ENCODE peak calls at places on chromosome 20, in four cellular contexts. One of them, this sample, is unnamed.

GRCh38 chr20:45974896-45975565 is 3.0 kb upstream of the ZNF335 start:
- DNase-seq in GM12878: no peak
- DNase-seq in HepG2: no peak
- DNase-seq in K562: no peak
- DNase-seq in this sample: no peak

GRCh38 chr20:52965819-52966218 is 6.3 kb upstream of the TSHZ2 start:
- DNase-seq in GM12878: no peak
- DNase-seq in HepG2: no peak
- DNase-seq in K562: no peak
- DNase-seq in this sample: no peak

GRCh38 chr20:34472246-34472925 is 43.8 kb upstream of the DYNLRB1 start:
- DNase-seq in GM12878: no peak
- DNase-seq in HepG2: no peak
- DNase-seq in K562: peak; percentile 25
- DNase-seq in this sample: no peak

GRCh38 chr20:24692429-24693190 is 223.2 kb downstream of the SYNDIG1 start:
- DNase-seq in GM12878: no peak
- DNase-seq in HepG2: no peak
- DNase-seq in K562: no peak
- DNase-seq in this sample: peak; percentile 1

GRCh38 chr20:46243707-46244628 is 64.3 kb downstream of the CDH22 start:
- DNase-seq in GM12878: no peak
- DNase-seq in HepG2: no peak
- DNase-seq in K562: no peak
- DNase-seq in this sample: no peak

GRCh38 chr20:32763202-32763999 is 1.2 kb downstream of the DNMT3B start:
- DNase-seq in GM12878: no peak
- DNase-seq in HepG2: no peak
- DNase-seq in K562: peak; percentile 68
- DNase-seq in this sample: peak; percentile 56

GRCh38 chr20:10647471-10647870 is 26.3 kb downstream of the JAG1 start:
- DNase-seq in GM12878: no peak
- DNase-seq in HepG2: peak; percentile 56
- DNase-seq in K562: peak; percentile 18
- DNase-seq in this sample: peak; percentile 61

GRCh38 chr20:33233129-33233774 is 2.5 kb upstream of the BPIFA1 start:
- DNase-seq in GM12878: no peak
- DNase-seq in HepG2: peak; percentile 21
- DNase-seq in K562: no peak
- DNase-seq in this sample: peak; percentile 40

GRCh38 chr20:63973636-63974401 is 4.1 kb upstream of the ZNF512B start:
- DNase-seq in GM12878: no peak
- DNase-seq in HepG2: peak; percentile 86
- DNase-seq in K562: peak; percentile 93
- DNase-seq in this sample: peak; percentile 95

GRCh38 chr20:60316759-60317158 is 358.5 kb downstream of the CDH26 start:
- DNase-seq in GM12878: no peak
- DNase-seq in HepG2: no peak
- DNase-seq in K562: no peak
- DNase-seq in this sample: no peak

GRCh38 chr20:6566821-6567220 is 200.7 kb upstream of the BMP2 start:
- DNase-seq in GM12878: no peak
- DNase-seq in HepG2: no peak
- DNase-seq in K562: no peak
- DNase-seq in this sample: no peak

GRCh38 chr20:35226775-35227681 is 538 bp downstream of the MMP24 start:
- DNase-seq in GM12878: no peak
- DNase-seq in HepG2: peak; percentile 35
- DNase-seq in K562: peak; percentile 69
- DNase-seq in this sample: peak; percentile 86

GRCh38 chr20:32609993-32610896 is 25.1 kb upstream of the NOL4L start:
- DNase-seq in GM12878: no peak
- DNase-seq in HepG2: no peak
- DNase-seq in K562: no peak
- DNase-seq in this sample: peak; percentile 77

GRCh38 chr20:3890999-3891929 is 2.1 kb downstream of the PANK2 start:
- DNase-seq in GM12878: no peak
- DNase-seq in HepG2: no peak
- DNase-seq in K562: no peak
- DNase-seq in this sample: no peak

GRCh38 chr20:9407805-9408421 is 106.5 kb upstream of the LAMP5 start:
- DNase-seq in GM12878: peak; percentile 53
- DNase-seq in HepG2: peak; percentile 65
- DNase-seq in K562: peak; percentile 59
- DNase-seq in this sample: peak; percentile 57

GRCh38 chr20:57560554-57561355 is at the start of gene PCK1:
- DNase-seq in GM12878: no peak
- DNase-seq in HepG2: peak; percentile 89
- DNase-seq in K562: peak; percentile 86
- DNase-seq in this sample: no peak

GRCh38 chr20:44800398-44801046 is 9.8 kb downstream of the RIMS4 start:
- DNase-seq in GM12878: no peak
- DNase-seq in HepG2: peak; percentile 25
- DNase-seq in K562: peak; percentile 27
- DNase-seq in this sample: peak; percentile 36

GRCh38 chr20:40990542-40991120 is 38.0 kb upstream of the TOP1 start:
- DNase-seq in GM12878: peak; percentile 70
- DNase-seq in HepG2: peak; percentile 93
- DNase-seq in K562: peak; percentile 90
- DNase-seq in this sample: peak; percentile 84

GRCh38 chr20:25249198-25249931 is 1.5 kb downstream of the PYGB start:
- DNase-seq in GM12878: no peak
- DNase-seq in HepG2: no peak
- DNase-seq in K562: no peak
- DNase-seq in this sample: peak; percentile 28

GRCh38 chr20:37598101-37598530 is 70.4 kb upstream of the BLCAP start:
- DNase-seq in GM12878: no peak
- DNase-seq in HepG2: no peak
- DNase-seq in K562: no peak
- DNase-seq in this sample: peak; percentile 76

GRCh38 chr20:3889489-3890409 is 562 bp downstream of the PANK2 start:
- DNase-seq in GM12878: no peak
- DNase-seq in HepG2: peak; percentile 33
- DNase-seq in K562: peak; percentile 69
- DNase-seq in this sample: peak; percentile 81

GRCh38 chr20:60820149-60820548 is 431.9 kb upstream of the CDH4 start:
- DNase-seq in GM12878: no peak
- DNase-seq in HepG2: no peak
- DNase-seq in K562: no peak
- DNase-seq in this sample: no peak

GRCh38 chr20:19937651-19938420 is 79.3 kb upstream of the NAA20 start:
- DNase-seq in GM12878: peak; percentile 23
- DNase-seq in HepG2: no peak
- DNase-seq in K562: no peak
- DNase-seq in this sample: no peak

GRCh38 chr20:6501061-6501460 is 266.4 kb upstream of the BMP2 start:
- DNase-seq in GM12878: no peak
- DNase-seq in HepG2: peak; percentile 24
- DNase-seq in K562: no peak
- DNase-seq in this sample: no peak

DNA sequence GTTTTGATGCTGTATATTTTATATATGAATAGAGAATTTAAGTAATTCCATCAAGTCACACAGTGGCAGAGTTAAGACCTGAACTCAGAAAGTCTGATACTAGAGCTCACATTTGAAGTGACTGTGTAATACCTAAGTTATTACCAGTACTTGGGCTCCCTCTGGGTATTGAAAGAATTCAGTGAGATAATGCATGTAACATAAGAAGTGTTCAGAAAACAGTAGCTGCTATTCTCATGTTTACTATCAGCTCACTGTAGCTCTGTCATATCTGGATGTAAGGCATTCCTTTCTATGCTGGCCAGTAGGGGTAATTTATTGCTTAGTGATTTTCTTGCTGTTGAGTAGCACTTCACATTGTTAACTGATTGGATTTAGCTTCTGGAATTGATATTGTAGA is 44.6 kb downstream of the NKX2-4 start:
- DNase-seq in GM12878: no peak
- DNase-seq in HepG2: peak; percentile 51
- DNase-seq in K562: no peak
- DNase-seq in this sample: no peak
- TF ChIP-seq NFIC in GM12878: no peak
- TF ChIP-seq NFIC in HepG2: no peak
- TF ChIP-seq NFIC in K562: no peak
- TF ChIP-seq NFIC in this sample: no peak

DNA sequence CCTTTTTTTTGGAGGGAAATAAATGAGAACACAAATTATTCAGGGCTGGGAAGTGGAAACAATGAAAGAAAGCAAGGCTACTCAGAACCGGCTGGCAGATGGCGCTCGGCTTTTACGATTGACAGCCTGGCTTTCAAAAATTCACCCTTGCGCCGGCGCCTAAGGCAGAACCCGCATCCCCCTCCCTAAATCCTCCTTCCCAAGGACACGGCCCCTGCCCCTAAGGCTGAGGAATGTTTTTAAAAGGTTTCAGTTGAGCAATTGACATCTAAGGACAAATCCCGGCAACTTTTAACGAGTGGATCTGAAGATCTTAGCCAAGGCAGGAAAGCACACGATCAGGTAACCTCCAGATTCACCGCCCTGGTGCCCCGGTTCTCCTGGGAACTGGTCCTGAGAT is 16.3 kb downstream of the GNAS start:
- DNase-seq in GM12878: no peak
- DNase-seq in HepG2: no peak
- DNase-seq in K562: peak; percentile 42
- DNase-seq in this sample: no peak
- TF ChIP-seq JUND in GM12878: no peak
- TF ChIP-seq JUND in HepG2: no peak
- TF ChIP-seq JUND in K562: no peak
- TF ChIP-seq JUND in this sample: no peak

DNA sequence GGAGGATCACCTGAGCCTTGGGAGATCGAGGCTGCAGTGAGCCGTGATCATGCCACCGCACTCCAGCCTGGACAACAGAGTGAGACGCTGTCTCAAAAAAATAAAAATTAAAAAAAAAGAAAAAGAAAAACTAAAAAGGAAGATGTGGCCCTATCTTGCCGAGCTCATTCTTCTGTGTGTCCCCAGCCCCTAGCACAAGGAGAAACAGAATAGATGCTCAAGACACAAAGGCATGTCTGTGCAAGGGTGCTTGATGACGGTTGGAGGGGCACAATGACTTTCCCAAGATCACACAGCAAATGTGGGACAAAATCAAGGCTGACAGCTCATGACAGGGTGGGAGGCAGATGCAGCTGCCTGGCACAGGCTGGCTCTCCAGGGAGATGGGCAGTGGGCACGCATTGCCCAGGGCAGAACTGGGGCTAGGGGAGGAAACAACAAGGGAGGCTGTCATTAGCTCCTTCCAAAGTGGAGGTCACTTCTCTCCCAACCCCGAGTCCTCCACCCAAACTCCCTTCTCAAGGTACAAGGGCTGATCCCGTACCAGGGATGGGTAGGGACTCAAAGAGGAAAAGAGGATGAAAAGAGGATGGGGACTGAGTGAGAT is 775 bp upstream of the NRSN2 start:
- DNase-seq in GM12878: no peak
- DNase-seq in HepG2: no peak
- DNase-seq in K562: no peak
- DNase-seq in this sample: no peak
- H3K27ac ChIP-seq in GM12878: peak overlapping the region; percentile 73
- H3K27ac ChIP-seq in HepG2: peak overlapping the region; percentile 81
- H3K27ac ChIP-seq in K562: peak overlapping the region; percentile 96
- H3K27ac ChIP-seq in this sample: peak overlapping the region; percentile 98

DNA sequence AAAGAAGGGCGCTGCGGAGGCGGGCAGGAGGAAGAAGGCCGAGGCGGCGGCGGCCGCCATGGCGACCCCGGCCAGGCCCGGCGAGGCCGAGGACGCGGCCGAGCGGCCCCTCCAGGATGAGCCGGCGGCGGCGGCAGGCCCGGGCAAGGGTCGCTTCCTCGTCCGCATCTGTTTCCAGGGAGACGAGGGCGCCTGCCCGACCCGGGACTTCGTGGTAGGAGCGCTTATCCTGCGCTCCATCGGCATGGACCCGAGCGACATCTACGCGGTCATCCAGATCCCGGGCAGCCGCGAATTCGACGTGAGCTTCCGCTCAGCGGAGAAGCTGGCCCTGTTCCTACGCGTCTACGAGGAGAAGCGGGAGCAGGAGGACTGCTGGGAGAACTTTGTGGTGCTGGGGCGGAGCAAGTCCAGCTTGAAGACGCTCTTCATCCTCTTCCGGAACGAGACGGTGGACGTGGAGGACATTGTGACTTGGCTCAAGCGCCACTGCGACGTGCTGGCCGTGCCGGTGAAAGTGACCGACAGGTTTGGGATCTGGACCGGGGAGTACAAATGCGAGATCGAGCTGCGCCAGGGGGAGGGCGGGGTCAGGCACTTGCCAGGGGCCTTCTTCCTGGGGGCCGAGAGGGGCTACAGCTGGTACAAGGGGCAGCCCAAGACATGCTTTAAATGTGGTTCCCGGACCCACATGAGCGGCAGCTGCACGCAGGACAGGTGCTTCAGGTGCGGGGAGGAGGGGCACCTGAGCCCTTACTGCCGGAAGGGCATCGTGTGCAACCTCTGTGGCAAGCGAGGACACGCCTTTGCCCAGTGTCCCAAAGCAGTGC is 770 bp downstream of the ZCCHC3 start:
- DNase-seq in GM12878: no peak
- DNase-seq in HepG2: peak; percentile 35
- DNase-seq in K562: peak; percentile 70
- DNase-seq in this sample: peak; percentile 65
- TF ChIP-seq NFIC in GM12878: no peak
- TF ChIP-seq NFIC in HepG2: no peak
- TF ChIP-seq NFIC in K562: peak; percentile 52
- TF ChIP-seq NFIC in this sample: no peak

GRCh38 chr20:2301164-2301622 is 5.4 kb downstream of the TGM3 start:
- DNase-seq in GM12878: peak; percentile 89
- DNase-seq in HepG2: peak; percentile 52
- DNase-seq in K562: peak; percentile 53
- DNase-seq in this sample: no peak
- TF ChIP-seq JUND in GM12878: no peak
- TF ChIP-seq JUND in HepG2: no peak
- TF ChIP-seq JUND in K562: peak; percentile 92
- TF ChIP-seq JUND in this sample: no peak

GRCh38 chr20:47310729-47311128 is 45.8 kb downstream of the ZMYND8 start:
- DNase-seq in GM12878: no peak
- DNase-seq in HepG2: no peak
- DNase-seq in K562: no peak
- DNase-seq in this sample: no peak

GRCh38 chr20:47311211-47311610 is 45.3 kb downstream of the ZMYND8 start:
- DNase-seq in GM12878: no peak
- DNase-seq in HepG2: no peak
- DNase-seq in K562: no peak
- DNase-seq in this sample: no peak

GRCh38 chr20:47306755-47307370 is 49.6 kb downstream of the ZMYND8 start:
- DNase-seq in GM12878: no peak
- DNase-seq in HepG2: no peak
- DNase-seq in K562: no peak
- DNase-seq in this sample: no peak

GRCh38 chr20:47311967-47312681 is 44.4 kb downstream of the ZMYND8 start:
- DNase-seq in GM12878: no peak
- DNase-seq in HepG2: no peak
- DNase-seq in K562: no peak
- DNase-seq in this sample: no peak

GRCh38 chr20:47309806-47310426 is 46.6 kb downstream of the ZMYND8 start:
- DNase-seq in GM12878: no peak
- DNase-seq in HepG2: no peak
- DNase-seq in K562: no peak
- DNase-seq in this sample: no peak
- H3K27ac ChIP-seq in GM12878: no peak overlapping the region
- H3K27ac ChIP-seq in HepG2: no peak overlapping the region
- H3K27ac ChIP-seq in K562: peak overlapping the region; percentile 37
- H3K27ac ChIP-seq in this sample: peak overlapping the region; percentile 6